ENCODE peak calls at places on chromosomes 5 and 9, in seven cellular contexts. R is psoas muscle; K is HCT116; T is CD8-positive, alpha-beta T cell; M is endothelial cell of umbilical vein; I is upper lobe of left lung; S is spleen. V is an unnamed sample.

GRCh38 chr9:14249527-14249926 is 64.4 kb downstream of the NFIB start:
- DNase-seq in R (no peak), K (no peak), T (no peak), M (no peak), I (no peak), S (no peak), V (no peak)

GRCh38 chr5:142363619-142363963 is 38.8 kb upstream of the SPRY4 start:
- DNase-seq in R (no peak), K (no peak), T (no peak), M (no peak), I (no peak), S (no peak), V (no peak)

GRCh38 chr5:107809201-107810034 is 138.7 kb upstream of the EFNA5 start:
- DNase-seq in R (no peak), K (no peak), T (no peak), M (no peak), I (no peak), S (no peak), V (no peak)

GRCh38 chr5:168159425-168159824 is 132.0 kb upstream of the WWC1 start:
- DNase-seq in R (no peak), K (no peak), T (no peak), M (no peak), I (peak; percentile 37), S (no peak), V (peak; percentile 4)

GRCh38 chr9:107615325-107615724 is 125.8 kb upstream of the KLF4 start:
- DNase-seq in R (no peak), K (no peak), T (no peak), M (no peak), I (no peak), S (no peak), V (no peak)

GRCh38 chr5:600551-601541 is 11.3 kb upstream of the CEP72 start:
- DNase-seq in R (no peak), K (no peak), T (no peak), M (no peak), I (peak; percentile 16), S (peak; percentile 59), V (no peak)

GRCh38 chr9:76441551-76442322 is 17.2 kb upstream of the GCNT1 start:
- DNase-seq in R (no peak), K (no peak), T (no peak), M (peak; percentile 77), I (no peak), S (no peak), V (no peak)

GRCh38 chr5:122493776-122494518 is 181.9 kb downstream of the SNCAIP start:
- DNase-seq in R (no peak), K (no peak), T (no peak), M (no peak), I (no peak), S (no peak), V (no peak)

GRCh38 chr5:3601929-3602712 is 6.5 kb downstream of the IRX1 start:
- DNase-seq in R (no peak), K (no peak), T (no peak), M (no peak), I (no peak), S (peak; percentile 70), V (no peak)

GRCh38 chr9:131473198-131473885 is 29.4 kb upstream of the POMT1 start:
- DNase-seq in R (peak; percentile 32), K (no peak), T (no peak), M (no peak), I (no peak), S (peak; percentile 37), V (no peak)

GRCh38 chr9:72480931-72481330 is 40.5 kb upstream of the TMC1 start:
- DNase-seq in R (no peak), K (no peak), T (no peak), M (peak; percentile 74), I (no peak), S (no peak), V (no peak)

GRCh38 chr9:136160939-136161610 is 42.4 kb upstream of the TMEM250 start:
- DNase-seq in R (no peak), K (no peak), T (no peak), M (no peak), I (no peak), S (no peak), V (no peak)

GRCh38 chr9:122056484-122056883 is 36.6 kb downstream of the TTLL11 start:
- DNase-seq in R (no peak), K (no peak), T (no peak), M (peak; percentile 12), I (no peak), S (no peak), V (no peak)

GRCh38 chr5:164000819-164001218 is 495.4 kb downstream of the MAT2B start:
- DNase-seq in R (no peak), K (no peak), T (no peak), M (no peak), I (no peak), S (peak; percentile 46), V (no peak)

GRCh38 chr9:96553070-96553469 is 66.6 kb downstream of the CDC14B start:
- DNase-seq in R (no peak), K (no peak), T (no peak), M (no peak), I (no peak), S (no peak), V (no peak)

GRCh38 chr5:149773245-149774095 is 43.4 kb downstream of the PPARGC1B start:
- DNase-seq in R (no peak), K (no peak), T (no peak), M (no peak), I (no peak), S (no peak), V (no peak)

GRCh38 chr9:135973276-135974219 is 12.4 kb upstream of the UBAC1 start:
- DNase-seq in R (no peak), K (no peak), T (no peak), M (no peak), I (peak; percentile 40), S (peak; percentile 79), V (no peak)

GRCh38 chr9:72362118-72362531 is 2.9 kb downstream of the ZFAND5 start:
- DNase-seq in R (no peak), K (no peak), T (no peak), M (peak; percentile 42), I (no peak), S (no peak), V (no peak)

GRCh38 chr5:451587-452458 is 8.8 kb downstream of the EXOC3 start:
- DNase-seq in R (no peak), K (no peak), T (no peak), M (no peak), I (no peak), S (no peak), V (no peak)

DNA sequence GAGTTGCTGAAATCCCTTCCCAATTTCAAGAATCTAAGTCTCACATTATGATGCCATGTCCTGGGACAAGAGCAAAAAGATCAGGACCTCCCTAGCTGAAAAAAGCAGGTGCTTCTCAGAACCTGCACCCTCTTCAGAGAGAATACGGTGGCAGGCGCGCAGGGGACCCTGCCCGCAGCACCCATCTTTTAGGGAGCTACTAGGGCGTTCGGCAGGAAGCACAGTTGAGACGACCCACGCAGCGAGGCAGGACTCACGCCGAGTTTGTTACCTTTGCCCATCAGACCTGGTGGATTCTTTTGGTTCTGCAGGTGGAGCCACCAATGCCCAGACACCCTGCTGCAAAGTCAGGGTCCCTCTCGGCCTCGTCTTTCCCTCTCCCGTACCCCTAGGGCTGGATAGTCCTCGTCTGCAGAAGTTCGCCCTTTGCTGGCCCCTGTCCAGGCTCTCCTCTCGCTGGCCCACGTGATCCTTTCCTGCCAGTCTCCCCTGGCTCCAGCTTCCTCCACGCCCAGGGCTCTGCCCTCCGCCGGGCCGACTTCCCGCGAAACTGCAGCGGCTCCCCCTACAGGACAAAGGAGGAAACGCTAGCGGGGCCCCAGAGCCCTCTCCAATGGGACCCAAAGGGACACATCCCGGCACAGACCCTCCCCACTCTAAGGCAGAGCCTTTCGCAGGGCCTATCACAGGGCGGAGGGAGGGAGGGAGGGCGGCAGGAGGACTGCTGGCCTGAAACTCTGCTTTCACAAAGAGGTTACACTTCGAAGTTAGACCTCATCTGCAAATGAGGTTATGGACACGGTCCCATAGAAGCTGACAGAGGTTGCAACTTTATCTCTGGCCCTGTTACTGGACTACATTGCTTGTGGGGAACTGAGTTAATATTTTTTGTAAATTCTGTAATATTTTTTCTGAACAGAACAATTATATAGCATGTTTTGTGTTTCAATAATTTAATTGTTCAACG is 28.8 kb downstream of the TMEM174 start:
- DNase-seq in R (peak; percentile 80), K (peak; percentile 78), T (peak; percentile 71), M (peak; percentile 60), I (peak; percentile 79), S (peak; percentile 92), V (peak; percentile 71)
- H3K27ac ChIP-seq in R (no peak overlapping the region), K (no peak overlapping the region), T (no peak overlapping the region), M (no peak overlapping the region), I (no peak overlapping the region), S (no peak overlapping the region), V (no peak overlapping the region)

GRCh38 chr5:152503206-152503605 is 98.1 kb upstream of the NMUR2 start:
- DNase-seq in R (no peak), K (no peak), T (no peak), M (no peak), I (no peak), S (no peak), V (no peak)
- H3K4me3 ChIP-seq in R (no peak overlapping the region), K (no peak overlapping the region), T (no peak overlapping the region), M (no peak overlapping the region), I (no peak overlapping the region), S (no peak overlapping the region), V (no peak overlapping the region)

DNA sequence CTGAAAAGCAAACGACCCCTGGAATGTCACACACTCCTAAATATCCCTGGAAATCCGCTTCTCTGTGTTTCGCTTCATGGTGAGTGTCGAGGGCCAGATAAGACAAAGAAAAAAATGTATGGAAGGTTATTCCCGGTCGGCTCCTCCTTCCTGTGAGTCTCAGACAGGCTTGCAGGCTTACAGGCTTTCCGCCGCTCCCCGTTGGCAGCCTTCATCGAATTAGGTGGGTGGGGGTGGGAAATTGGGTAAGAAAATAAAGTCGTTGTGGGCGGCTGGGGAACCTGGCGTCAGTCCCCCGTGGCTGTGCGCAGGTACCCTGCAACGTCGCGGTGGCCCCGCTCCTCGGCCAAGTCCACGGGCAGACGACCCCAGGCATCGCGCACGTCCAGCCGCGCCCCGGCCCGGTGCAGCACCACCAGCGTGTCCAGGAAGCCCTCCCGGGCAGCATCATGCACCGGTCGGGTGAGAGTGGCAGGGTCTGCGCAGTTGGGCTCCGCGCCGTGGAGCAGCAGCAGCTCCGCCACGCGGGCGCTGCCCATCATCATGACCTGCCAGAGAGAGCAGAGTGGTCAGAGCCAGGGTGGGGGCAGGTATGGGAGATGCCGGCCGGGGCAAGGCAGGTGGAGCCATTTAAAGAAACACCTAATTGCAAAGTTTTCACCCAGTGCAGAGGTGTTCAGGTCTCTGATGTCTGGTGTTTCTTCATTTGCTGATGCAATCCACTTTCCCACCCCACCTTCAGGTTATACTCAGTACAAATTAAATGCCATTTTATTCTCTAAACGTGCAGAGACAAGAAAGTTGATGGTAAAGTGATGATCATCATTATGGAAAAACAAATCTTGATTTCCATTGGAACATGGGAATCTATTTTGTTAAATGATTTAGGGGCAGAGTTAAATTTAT is 3.2 kb downstream of the CDKN2B start:
- DNase-seq in R (no peak), K (no peak), T (no peak), M (no peak), I (no peak), S (peak; percentile 72), V (peak; percentile 28)
- H3K4me1 ChIP-seq in R (peaks cover 22% of the 10 kb centered on the region), K (peaks cover 6% of the 10 kb centered on the region), T (peaks cover 29% of the 10 kb centered on the region), M (peaks cover 16% of the 10 kb centered on the region), I (peaks cover 9% of the 10 kb centered on the region), S (peaks cover 52% of the 10 kb centered on the region), V (peaks cover 57% of the 10 kb centered on the region)

GRCh38 chr5:6607559-6607936 is 25.3 kb downstream of the NSUN2 start:
- DNase-seq in R (no peak), K (no peak), T (no peak), M (no peak), I (no peak), S (no peak), V (no peak)
- H3K27ac ChIP-seq in R (no peak overlapping the region), K (no peak overlapping the region), T (no peak overlapping the region), M (no peak overlapping the region), I (no peak overlapping the region), S (no peak overlapping the region), V (no peak overlapping the region)

V was measured in OCI-LY7.